ENCODE peak calls at places on chromosomes 7 and 10, in six cellular contexts. H is ovary, E is sigmoid colon, B is tibial nerve, L is A549, Z is upper lobe of left lung. J is an unnamed sample.

GRCh38 chr7:129053938-129054437 is 923 bp downstream of the TNPO3 start:
- DNase-seq in E (no peak), Z (no peak), H (no peak), B (no peak), L (no peak), J (no peak)

GRCh38 chr7:7330997-7331396 is 148.7 kb downstream of the C1GALT1 start:
- DNase-seq in E (no peak), H (no peak), Z (no peak), B (no peak), L (peak), J (no peak)

GRCh38 chr10:27611209-27611608 is 107.1 kb downstream of the RAB18 start:
- DNase-seq in B (no peak), E (no peak), H (no peak), Z (no peak), L (peak), J (no peak)

GRCh38 chr10:124955872-124956271 is 13.9 kb downstream of the ZRANB1 start:
- DNase-seq in Z (no peak), H (no peak), L (no peak), E (no peak), B (no peak), J (no peak)

GRCh38 chr10:59971915-59972314 is 65.6 kb upstream of the CCDC6 start:
- DNase-seq in E (no peak), Z (no peak), B (no peak), L (peak), H (no peak), J (peak)

GRCh38 chr7:139106959-139107358 is 2.6 kb downstream of the ZC3HAV1 start:
- DNase-seq in E (no peak), H (no peak), B (no peak), Z (no peak), L (no peak), J (no peak)

GRCh38 chr10:53314856-53315255 is 542.3 kb upstream of the MBL2 start:
- DNase-seq in L (peak), H (no peak), E (no peak), B (no peak), Z (no peak), J (no peak)

GRCh38 chr10:63286340-63286739 is 153.2 kb downstream of the NRBF2 start:
- DNase-seq in L (no peak), H (no peak), Z (no peak), B (no peak), E (no peak), J (no peak)

GRCh38 chr10:113754768-113755167 is 3.3 kb downstream of the PLEKHS1 start:
- DNase-seq in B (no peak), E (no peak), H (no peak), L (no peak), Z (no peak), J (no peak)

GRCh38 chr7:105713488-105714465 is 132.5 kb upstream of the EFCAB10 start:
- DNase-seq in L (no peak), B (no peak), E (no peak), Z (no peak), H (no peak), J (no peak)

GRCh38 chr10:79360499-79361342 is 13.5 kb downstream of the PPIF start:
- DNase-seq in E (peak), Z (no peak), H (no peak), L (no peak), B (no peak), J (no peak)

GRCh38 chr7:113371376-113372043 is 253.2 kb upstream of the SMIM30 start:
- DNase-seq in B (no peak), Z (no peak), H (peak), L (no peak), E (no peak), J (no peak)

GRCh38 chr7:13279854-13280435 is 592.5 kb downstream of the ARL4A start:
- DNase-seq in E (no peak), B (no peak), Z (no peak), L (peak), H (no peak), J (no peak)

GRCh38 chr7:51011710-51012350 is 229.1 kb upstream of the GRB10 start:
- DNase-seq in Z (no peak), L (no peak), E (no peak), H (no peak), B (no peak), J (no peak)

GRCh38 chr10:129933456-129934092 is 30.5 kb downstream of the EBF3 start:
- DNase-seq in E (peak), L (no peak), H (peak), B (no peak), Z (peak), J (no peak)

GRCh38 chr7:80273327-80273726 is 138.7 kb downstream of the GNAI1 start:
- DNase-seq in B (no peak), L (no peak), H (no peak), E (no peak), Z (no peak), J (no peak)

GRCh38 chr10:105243381-105243780 is 602.3 kb downstream of the SORCS3 start:
- DNase-seq in Z (no peak), E (no peak), H (no peak), B (no peak), L (no peak), J (no peak)

GRCh38 chr7:47047384-47047783 is 534.5 kb downstream of the TNS3 start:
- DNase-seq in B (no peak), H (no peak), E (no peak), Z (no peak), L (no peak), J (no peak)

GRCh38 chr7:112080974-112081373 is 125.2 kb downstream of the DOCK4 start:
- DNase-seq in B (no peak), L (peak), H (no peak), E (no peak), Z (peak), J (no peak)

GRCh38 chr10:13683017-13683416 is 96.3 kb downstream of the PRPF18 start:
- DNase-seq in B (no peak), Z (no peak), E (no peak), L (no peak), H (no peak), J (no peak)

GRCh38 chr10:69641261-69641980 is 11.4 kb downstream of the FAM241B start:
- DNase-seq in Z (no peak), E (peak), L (no peak), B (no peak), H (no peak), J (no peak)

GRCh38 chr10:130018253-130018652 is 54.2 kb upstream of the EBF3 start:
- DNase-seq in E (no peak), L (peak), B (no peak), Z (no peak), H (no peak), J (no peak)

GRCh38 chr10:94500063-94500462 is 45.5 kb upstream of the HELLS start:
- DNase-seq in H (no peak), E (no peak), B (no peak), L (peak), Z (no peak), J (no peak)

GRCh38 chr7:127850195-127850594 is 181.0 kb downstream of the LRRC4 start:
- DNase-seq in Z (no peak), L (no peak), E (no peak), B (no peak), H (no peak), J (no peak)

GRCh38 chr7:66255533-66256100 is 50.5 kb downstream of the TPST1 start:
- DNase-seq in Z (no peak), H (no peak), E (no peak), L (no peak), B (no peak), J (no peak)

GRCh38 chr7:35253680-35254495 is at the start of gene TBX20:
- DNase-seq in B (no peak), H (no peak), L (peak), E (no peak), Z (peak), J (peak)

GRCh38 chr7:97845622-97846203 is 26.5 kb downstream of the ASNS start:
- DNase-seq in B (no peak), E (no peak), Z (no peak), H (no peak), L (peak), J (no peak)

GRCh38 chr10:110530131-110530831 is 32.6 kb downstream of the DUSP5 start:
- DNase-seq in L (peak), E (peak), H (peak), B (peak), Z (peak), J (no peak)

GRCh38 chr7:99188221-99188620 is 19.7 kb downstream of the KPNA7 start:
- DNase-seq in H (no peak), L (no peak), E (no peak), B (no peak), Z (no peak), J (no peak)

GRCh38 chr10:68184546-68184945 is 47.4 kb downstream of the ATOH7 start:
- DNase-seq in L (no peak), H (no peak), E (no peak), Z (no peak), B (no peak), J (no peak)

GRCh38 chr10:119205926-119206602 is 1.3 kb upstream of the GRK5 start:
- DNase-seq in Z (peak), H (no peak), E (peak), L (peak), B (peak), J (peak)

GRCh38 chr7:26620352-26620751 is 244.0 kb downstream of the SKAP2 start:
- DNase-seq in L (peak), B (no peak), H (no peak), Z (no peak), E (no peak), J (no peak)

GRCh38 chr7:142754681-142755575 is 5.7 kb downstream of the PRSS1 start:
- DNase-seq in E (no peak), L (no peak), B (no peak), H (no peak), Z (no peak), J (no peak)

GRCh38 chr10:30455816-30456215 is 21.8 kb downstream of the MAP3K8 start:
- DNase-seq in Z (peak), B (no peak), H (peak), E (no peak), L (no peak), J (no peak)

GRCh38 chr7:127769696-127770400 is 117.9 kb downstream of the SND1 start:
- DNase-seq in L (no peak), E (no peak), Z (no peak), H (no peak), B (no peak), J (no peak)

GRCh38 chr10:65571011-65571570 is 1354.7 kb upstream of the LRRTM3 start:
- DNase-seq in E (no peak), Z (no peak), H (no peak), L (peak), B (no peak), J (no peak)

GRCh38 chr7:152435384-152436278 is at the start of gene KMT2C:
- DNase-seq in B (peak), Z (peak), H (peak), E (peak), L (peak), J (peak)

GRCh38 chr7:77383333-77383740 is 32.8 kb downstream of the GSAP start:
- DNase-seq in H (no peak), L (no peak), E (no peak), B (no peak), Z (no peak), J (no peak)

DNA sequence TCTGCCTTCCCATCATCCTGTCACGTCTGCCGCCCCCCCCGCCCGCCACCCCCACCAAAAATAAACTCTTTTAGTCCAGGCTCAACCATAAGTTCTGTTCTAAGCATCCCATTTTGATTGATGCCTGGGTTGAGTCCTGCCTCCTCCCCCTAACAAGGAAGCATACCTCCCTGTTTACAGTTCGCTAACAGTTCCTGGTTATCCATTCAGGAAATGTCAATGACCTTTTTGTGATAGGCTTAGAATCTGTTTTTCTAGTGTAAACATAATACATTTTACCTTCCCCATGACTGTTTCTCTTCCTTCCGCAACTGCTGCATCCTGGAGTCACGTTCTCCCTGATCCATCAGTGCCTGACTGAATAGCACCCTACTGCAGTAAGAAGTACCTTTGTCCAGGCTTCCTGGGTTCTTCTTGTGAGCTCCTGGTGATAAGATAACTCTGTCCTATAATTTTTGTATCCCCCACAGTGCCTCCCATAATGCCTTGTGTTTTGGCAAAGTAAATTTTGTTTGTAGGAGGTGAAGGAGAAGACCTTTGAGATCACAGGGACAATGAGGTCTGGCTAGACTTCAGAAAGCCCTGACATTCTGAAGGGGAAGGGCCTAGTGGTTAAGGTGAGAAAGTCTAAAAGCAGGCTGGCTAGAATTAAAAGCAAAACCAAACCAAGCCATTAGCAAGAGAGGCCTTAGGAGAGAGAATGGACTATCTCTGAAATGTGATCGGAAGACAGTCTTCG is 7.3 kb downstream of the AGFG2 start:
- DNase-seq in B (no peak), Z (no peak), E (no peak), L (peak), H (no peak), J (peak)
- TF ChIP-seq EP300 in B (no peak), Z (no peak), E (no peak), L (no peak), H (no peak), J (no peak)

GRCh38 chr10:17453377-17454091 is 861 bp downstream of the ST8SIA6 start:
- DNase-seq in Z (peak), B (peak), H (peak), E (no peak), L (peak), J (peak)
- TF ChIP-seq POLR2A in Z (no peak), B (no peak), H (no peak), E (no peak), L (no peak), J (no peak)

DNA sequence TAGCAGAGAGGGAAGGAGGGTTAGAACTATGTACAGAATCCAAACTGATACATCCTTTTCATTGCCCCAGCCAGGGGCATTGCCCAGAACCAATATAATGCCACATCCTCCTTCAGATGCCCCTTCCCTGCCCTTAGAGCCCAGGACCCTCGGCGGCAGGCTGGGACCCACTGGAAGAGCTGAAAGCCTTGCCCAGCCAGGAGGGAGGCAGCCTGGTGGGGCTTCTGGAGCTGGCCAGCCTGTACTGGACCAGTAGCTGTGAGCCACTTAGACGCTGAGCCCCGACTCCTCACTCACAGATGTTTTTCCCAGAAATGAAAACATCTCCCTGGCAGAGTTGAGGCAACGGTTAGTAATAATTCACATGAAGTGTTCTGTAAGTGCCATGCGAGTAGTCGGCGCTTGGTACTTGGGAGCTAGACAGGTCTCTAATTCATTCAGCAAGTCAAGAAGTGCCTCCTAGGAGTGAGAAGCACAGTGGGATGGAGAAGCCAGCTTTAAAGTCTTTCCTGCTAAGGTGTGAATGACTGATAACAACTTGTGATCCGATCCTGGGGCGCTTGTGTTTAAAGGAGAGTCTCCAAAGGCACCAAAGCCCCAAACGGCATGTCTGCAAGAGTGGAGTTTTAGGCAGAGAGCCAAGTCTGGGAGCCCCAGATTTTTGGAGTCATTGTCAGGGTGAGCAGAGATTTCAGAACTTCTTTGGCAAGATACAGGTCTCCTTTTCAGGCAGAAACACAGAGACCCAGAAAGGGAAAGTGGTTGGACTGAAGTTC is 9.8 kb downstream of the VSIR start:
- DNase-seq in E (no peak), B (no peak), H (no peak), Z (no peak), L (no peak), J (no peak)
- TF ChIP-seq EP300 in E (no peak), B (no peak), H (no peak), Z (no peak), L (no peak), J (no peak)

GRCh38 chr10:44879531-44879899 is 31.6 kb upstream of the TMEM72 start:
- DNase-seq in B (no peak), Z (no peak), L (no peak), H (peak), E (peak), J (no peak)

GRCh38 chr10:44880090-44880715 is 30.9 kb upstream of the TMEM72 start:
- DNase-seq in H (no peak), E (no peak), B (no peak), L (no peak), Z (no peak), J (no peak)

GRCh38 chr10:44881639-44882038 is 29.5 kb upstream of the TMEM72 start:
- DNase-seq in B (no peak), E (no peak), H (no peak), L (no peak), Z (no peak), J (no peak)

GRCh38 chr10:44883581-44884331 is 27.4 kb upstream of the TMEM72 start:
- DNase-seq in Z (no peak), E (no peak), H (no peak), L (no peak), B (no peak), J (no peak)

GRCh38 chr10:44882146-44882720 is 28.9 kb upstream of the TMEM72 start:
- DNase-seq in Z (no peak), H (no peak), B (no peak), E (no peak), L (no peak), J (peak)
- TF ChIP-seq POLR2A in Z (no peak), H (no peak), B (no peak), E (no peak), L (no peak), J (no peak)

DNA sequence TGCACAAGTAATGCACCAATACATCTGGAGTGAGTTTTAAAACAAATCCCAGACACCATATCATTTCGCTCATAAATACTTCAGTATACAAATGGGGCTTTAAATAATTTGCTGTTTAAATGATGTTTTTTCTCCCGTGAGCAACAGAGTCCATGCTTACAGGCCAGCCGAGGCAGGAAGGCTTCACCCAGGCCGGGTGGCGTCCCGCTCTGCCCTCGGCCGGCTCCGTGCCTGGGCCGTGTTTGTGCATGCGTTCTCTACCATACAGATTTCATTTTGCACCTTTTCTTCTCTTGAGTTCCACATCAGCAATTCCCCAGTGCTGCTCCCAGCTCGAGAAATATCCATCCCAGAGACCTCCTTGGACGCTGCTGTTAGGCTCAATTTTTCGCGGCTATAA is 91.8 kb downstream of the MICALL2 start:
- DNase-seq in H (no peak), E (no peak), Z (no peak), L (no peak), B (no peak), J (no peak)
- TF ChIP-seq EP300 in H (no peak), E (no peak), Z (no peak), L (no peak), B (no peak), J (no peak)